ENCODE peak calls at places on chromosome 13, in seven cellular contexts. L is activated CD8-positive, alpha-beta T cell treated with anti-CD3 and anti-CD28 coated beads for 36 hours; H is left colon; A is pancreas; U is effector memory CD8-positive, alpha-beta T cell; F is naive thymus-derived CD8-positive, alpha-beta T cell; B is heart left ventricle. Q is an unnamed sample.

GRCh38 chr13:64529874-64530485 is 2700.2 kb downstream of the PCDH9 start:
- ATAC-seq in L (no peak), H (no peak), A (peak), U (no peak), F (no peak), B (no peak), Q (no peak)

GRCh38 chr13:23848639-23849282 is 40.4 kb downstream of the MIPEP start:
- ATAC-seq in L (no peak), H (no peak), A (no peak), U (no peak), F (no peak), B (no peak), Q (no peak)

GRCh38 chr13:44402902-44403719 is 29.5 kb downstream of the SERP2 start:
- ATAC-seq in L (no peak), H (peak), A (peak), U (no peak), F (no peak), B (no peak), Q (no peak)

GRCh38 chr13:42333613-42334328 is 61.8 kb downstream of the AKAP11 start:
- ATAC-seq in L (peak), H (peak), A (peak), U (peak), F (peak), B (no peak), Q (peak)

GRCh38 chr13:72221276-72221962 is 354.4 kb upstream of the DACH1 start:
- ATAC-seq in L (no peak), H (peak), A (peak), U (no peak), F (no peak), B (no peak), Q (peak)

GRCh38 chr13:20696073-20696472 is 7.4 kb upstream of the IL17D start:
- ATAC-seq in L (no peak), H (no peak), A (no peak), U (no peak), F (no peak), B (no peak), Q (no peak)

GRCh38 chr13:23620613-23621315 is 50.6 kb downstream of the TNFRSF19 start:
- ATAC-seq in L (no peak), H (no peak), A (peak), U (no peak), F (no peak), B (no peak), Q (peak)

GRCh38 chr13:98824376-98825160 is 72.1 kb upstream of the SLC15A1 start:
- ATAC-seq in L (peak), H (no peak), A (no peak), U (no peak), F (no peak), B (no peak), Q (no peak)

GRCh38 chr13:46176756-46177155 is 5.2 kb downstream of the LCP1 start:
- ATAC-seq in L (no peak), H (no peak), A (no peak), U (peak), F (no peak), B (peak), Q (no peak)

GRCh38 chr13:40562975-40563349 is 103.5 kb downstream of the FOXO1 start:
- ATAC-seq in L (peak), H (no peak), A (no peak), U (peak), F (peak), B (peak), Q (no peak)

GRCh38 chr13:50153401-50153800 is 138.2 kb downstream of the KCNRG start:
- ATAC-seq in L (no peak), H (peak), A (no peak), U (no peak), F (no peak), B (no peak), Q (no peak)

GRCh38 chr13:92379371-92379770 is 847.2 kb upstream of the GPC6 start:
- ATAC-seq in L (no peak), H (no peak), A (no peak), U (no peak), F (no peak), B (no peak), Q (no peak)

GRCh38 chr13:75505327-75505726 is 23.4 kb upstream of the TBC1D4 start:
- ATAC-seq in L (no peak), H (no peak), A (no peak), U (no peak), F (no peak), B (no peak), Q (no peak)

GRCh38 chr13:112767506-112768471 is 78.0 kb downstream of the ATP11A start:
- ATAC-seq in L (no peak), H (no peak), A (no peak), U (peak), F (no peak), B (no peak), Q (no peak)

GRCh38 chr13:45718063-45718462 is 15.9 kb downstream of the CBY2 start:
- ATAC-seq in L (peak), H (no peak), A (peak), U (no peak), F (no peak), B (no peak), Q (peak)

GRCh38 chr13:27112006-27112405 is 59.6 kb downstream of the USP12 start:
- ATAC-seq in L (peak), H (no peak), A (no peak), U (no peak), F (no peak), B (no peak), Q (no peak)

GRCh38 chr13:98299954-98300350 is 122.9 kb upstream of the RNF113B start:
- ATAC-seq in L (no peak), H (no peak), A (peak), U (no peak), F (no peak), B (no peak), Q (no peak)

GRCh38 chr13:75691183-75691582 is 55.1 kb downstream of the LMO7 start:
- ATAC-seq in L (no peak), H (no peak), A (peak), U (no peak), F (no peak), B (no peak), Q (no peak)

GRCh38 chr13:88544836-88545235 is 873.7 kb downstream of the SLITRK5 start:
- ATAC-seq in L (no peak), H (no peak), A (no peak), U (no peak), F (no peak), B (no peak), Q (no peak)

GRCh38 chr13:27004389-27004788 is 167.2 kb downstream of the USP12 start:
- ATAC-seq in L (no peak), H (no peak), A (no peak), U (no peak), F (no peak), B (no peak), Q (no peak)

GRCh38 chr13:30766957-30767603 is 31.7 kb downstream of the ALOX5AP start:
- ATAC-seq in L (peak), H (peak), A (no peak), U (peak), F (peak), B (no peak), Q (no peak)

GRCh38 chr13:24605923-24606372 is 74.3 kb upstream of the ATP12A start:
- ATAC-seq in L (peak), H (peak), A (peak), U (peak), F (no peak), B (no peak), Q (no peak)

GRCh38 chr13:89737051-89737450 is 1610.4 kb upstream of the MIR17HG start:
- ATAC-seq in L (no peak), H (no peak), A (no peak), U (no peak), F (no peak), B (no peak), Q (no peak)

GRCh38 chr13:41017153-41017552 is 2.0 kb downstream of the ELF1 start:
- ATAC-seq in L (peak), H (peak), A (peak), U (peak), F (peak), B (no peak), Q (no peak)

GRCh38 chr13:50222569-50223332 is 207.5 kb downstream of the KCNRG start:
- ATAC-seq in L (peak), H (no peak), A (peak), U (peak), F (no peak), B (no peak), Q (no peak)

GRCh38 chr13:112619730-112620639 is 32.0 kb upstream of the TUBGCP3 start:
- ATAC-seq in L (no peak), H (no peak), A (peak), U (no peak), F (no peak), B (peak), Q (peak)

GRCh38 chr13:60645552-60646138 is 248.6 kb downstream of the TDRD3 start:
- ATAC-seq in L (no peak), H (no peak), A (no peak), U (no peak), F (no peak), B (no peak), Q (no peak)

GRCh38 chr13:112248909-112249592 is 127.1 kb upstream of the SPACA7 start:
- ATAC-seq in L (no peak), H (no peak), A (no peak), U (no peak), F (no peak), B (no peak), Q (no peak)

GRCh38 chr13:23991119-23991518 is 93.8 kb upstream of the C1QTNF9B start:
- ATAC-seq in L (no peak), H (peak), A (no peak), U (no peak), F (no peak), B (no peak), Q (no peak)

GRCh38 chr13:24340608-24340955 is 31.2 kb downstream of the C1QTNF9 start:
- ATAC-seq in L (no peak), H (no peak), A (no peak), U (no peak), F (no peak), B (no peak), Q (no peak)

Q was measured in SK-N-SH treated with all-trans-retinoic acid at 6 μM for 48 hours.